ENCODE peak calls at places on chromosomes 12 and 14, in four cellular contexts. S is tibial nerve; Y is CD4-positive, alpha-beta memory T cell; I is cardiac muscle cell. T is an unnamed sample.

GRCh38 chr12:69476276-69477017 is 6.3 kb downstream of the FRS2 start:
- DNase-seq in I (no peak), S (no peak), Y (no peak), T (no peak)

GRCh38 chr12:59403259-59403932 is 192.4 kb upstream of the SLC16A7 start:
- DNase-seq in Y (peak), I (peak), S (peak), T (peak)

GRCh38 chr12:99436584-99436983 is 211.0 kb upstream of the GARIN6 start:
- DNase-seq in S (no peak), Y (no peak), I (no peak), T (no peak)

GRCh38 chr14:100900837-100901390 is 2.6 kb downstream of the RTL1 start:
- DNase-seq in I (peak), S (no peak), Y (no peak), T (peak)

GRCh38 chr14:57291692-57292647 is 23.2 kb downstream of the AP5M1 start:
- DNase-seq in I (no peak), S (no peak), Y (no peak), T (no peak)

GRCh38 chr14:103109789-103110415 is 13.4 kb upstream of the TNFAIP2 start:
- DNase-seq in I (no peak), S (no peak), Y (no peak), T (no peak)

GRCh38 chr14:93709249-93709648 is 79.0 kb downstream of the PRIMA1 start:
- DNase-seq in Y (no peak), S (no peak), I (no peak), T (no peak)

GRCh38 chr12:132046561-132046960 is 96.8 kb downstream of the EP400 start:
- DNase-seq in I (no peak), S (no peak), Y (no peak), T (no peak)

GRCh38 chr14:99321955-99322730 is 50.1 kb upstream of the BCL11B start:
- DNase-seq in Y (no peak), I (no peak), S (no peak), T (no peak)

GRCh38 chr14:105199093-105199492 is 18.0 kb upstream of the NUDT14 start:
- DNase-seq in Y (no peak), I (no peak), S (no peak), T (no peak)

GRCh38 chr12:61916856-61917255 is 343.3 kb upstream of the USP15 start:
- DNase-seq in S (no peak), Y (no peak), I (no peak), T (no peak)

GRCh38 chr12:94186461-94187237 is 38.3 kb downstream of the PLXNC1 start:
- DNase-seq in Y (no peak), I (peak), S (peak), T (no peak)

GRCh38 chr12:93758974-93759373 is 81.8 kb downstream of the CRADD start:
- DNase-seq in Y (no peak), S (no peak), I (no peak), T (no peak)

GRCh38 chr12:129535351-129535750 is 368.5 kb downstream of the TMEM132D start:
- DNase-seq in I (no peak), Y (no peak), S (no peak), T (no peak)

GRCh38 chr12:120032242-120032641 is 43.2 kb downstream of the BICDL1 start:
- DNase-seq in S (no peak), I (no peak), Y (no peak), T (no peak)

GRCh38 chr12:43586646-43587245 is 34.7 kb upstream of the ADAMTS20 start:
- DNase-seq in I (no peak), Y (no peak), S (no peak), T (no peak)

GRCh38 chr12:62914443-62914909 is 20.5 kb downstream of the PPM1H start:
- DNase-seq in I (no peak), S (no peak), Y (no peak), T (no peak)

GRCh38 chr14:85487215-85487614 is 42.7 kb upstream of the FLRT2 start:
- DNase-seq in Y (no peak), I (no peak), S (no peak), T (no peak)

GRCh38 chr12:108879615-108880254 is at the start of gene DAO:
- DNase-seq in S (no peak), Y (no peak), I (no peak), T (no peak)

GRCh38 chr12:8032242-8033152 is at the start of gene FOXJ2:
- DNase-seq in I (peak), S (peak), Y (peak), T (no peak)

GRCh38 chr12:63420206-63420644 is 248.1 kb downstream of the DPY19L2 start:
- DNase-seq in S (no peak), Y (peak), I (peak), T (peak)

GRCh38 chr12:128531153-128531552 is 264.2 kb downstream of the TMEM132C start:
- DNase-seq in S (no peak), I (no peak), Y (no peak), T (peak)

DNA sequence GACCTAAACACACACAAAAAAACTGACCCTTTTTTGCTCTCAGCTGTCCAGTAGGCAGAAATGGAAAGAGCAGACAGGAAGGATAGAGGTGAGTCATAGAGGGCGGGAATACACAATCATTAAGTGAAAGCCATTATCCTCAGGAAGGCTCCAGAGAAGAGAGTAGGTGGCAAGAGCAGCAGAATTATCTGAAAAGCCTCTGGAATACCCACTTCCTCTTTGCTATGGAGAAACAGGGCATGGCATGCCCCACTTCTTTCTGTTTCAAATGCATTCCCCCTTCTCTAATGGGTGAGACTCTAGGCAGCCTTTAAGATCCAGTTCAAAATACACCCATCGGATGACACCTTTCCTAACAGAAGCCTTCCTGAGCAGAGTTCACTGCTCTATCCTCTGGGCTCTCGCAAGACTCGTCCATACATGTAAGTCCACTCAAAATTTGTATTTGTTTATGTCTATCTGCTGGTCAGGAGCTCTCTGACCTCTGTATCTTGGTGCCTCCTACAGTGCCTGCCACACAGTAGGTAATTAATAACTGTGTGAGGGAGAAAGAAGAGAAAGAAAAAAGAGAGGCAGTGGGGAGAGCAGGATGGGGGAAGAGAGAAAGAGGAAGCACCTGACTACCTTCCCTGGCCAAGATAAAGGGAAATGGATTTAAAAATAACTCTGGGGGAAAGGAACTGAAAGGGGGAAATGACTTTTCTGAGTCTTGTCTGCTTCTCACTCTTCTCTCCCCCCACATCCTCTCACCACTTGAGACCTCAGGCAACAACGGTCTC is 8.5 kb downstream of the KLHL33 start:
- DNase-seq in Y (no peak), S (no peak), I (no peak), T (peak)
- H3K4me3 ChIP-seq in Y (no peak), S (no peak), I (no peak), T (peak)

GRCh38 chr14:53570411-53571387 is 385.9 kb downstream of the BMP4 start:
- DNase-seq in S (no peak), I (no peak), Y (no peak), T (no peak)
- H3K4me3 ChIP-seq in S (no peak), I (no peak), Y (no peak), T (no peak)

GRCh38 chr12:29838768-29839167 is 55.0 kb upstream of the TMTC1 start:
- DNase-seq in S (no peak), I (no peak), Y (no peak), T (no peak)
- H3K4me3 ChIP-seq in S (no peak), I (no peak), Y (no peak), T (no peak)

GRCh38 chr12:123475256-123475703 is 17.3 kb downstream of the SNRNP35 start:
- DNase-seq in I (no peak), S (no peak), Y (no peak), T (no peak)

GRCh38 chr12:123483602-123484273 is 25.8 kb downstream of the SNRNP35 start:
- DNase-seq in I (no peak), Y (no peak), S (no peak), T (peak)

GRCh38 chr12:123478762-123479161 is 20.8 kb downstream of the SNRNP35 start:
- DNase-seq in I (no peak), Y (no peak), S (no peak), T (no peak)

GRCh38 chr12:123478069-123478468 is 20.1 kb downstream of the SNRNP35 start:
- DNase-seq in Y (no peak), I (no peak), S (no peak), T (no peak)

GRCh38 chr12:123479442-123480180 is 21.7 kb downstream of the SNRNP35 start:
- DNase-seq in Y (no peak), I (no peak), S (no peak), T (no peak)
- H3K4me3 ChIP-seq in Y (no peak), I (no peak), S (peak), T (no peak)

GRCh38 chr12:102958073-102958829 is 777 bp downstream of the ASCL1 start:
- DNase-seq in Y (no peak), I (peak), S (no peak), T (no peak)
- H3K4me3 ChIP-seq in Y (no peak), I (peak), S (peak), T (no peak)

GRCh38 chr14:20328705-20329104 is 4.4 kb downstream of the CCNB1IP1 start:
- DNase-seq in I (no peak), Y (no peak), S (no peak), T (no peak)

GRCh38 chr14:20331048-20331613 is 1.9 kb downstream of the CCNB1IP1 start:
- DNase-seq in I (no peak), S (no peak), Y (no peak), T (no peak)

GRCh38 chr14:20332386-20332945 is 613 bp downstream of the CCNB1IP1 start:
- DNase-seq in Y (no peak), I (peak), S (no peak), T (no peak)

GRCh38 chr14:20327005-20327869 is 5.8 kb downstream of the CCNB1IP1 start:
- DNase-seq in Y (peak), S (no peak), I (peak), T (peak)

GRCh38 chr14:20329355-20329754 is 3.7 kb downstream of the CCNB1IP1 start:
- DNase-seq in Y (no peak), S (no peak), I (no peak), T (no peak)
- H3K4me3 ChIP-seq in Y (no peak), S (no peak), I (no peak), T (no peak)

GRCh38 chr14:88323520-88324199 is 591 bp upstream of the KCNK10 start:
- DNase-seq in S (no peak), I (peak), Y (no peak), T (no peak)

GRCh38 chr14:88325883-88326282 is 2.8 kb upstream of the KCNK10 start:
- DNase-seq in Y (no peak), S (no peak), I (no peak), T (no peak)

GRCh38 chr14:88321692-88322504 is 1.2 kb downstream of the KCNK10 start:
- DNase-seq in I (no peak), Y (no peak), S (no peak), T (no peak)

GRCh38 chr14:88322505-88323085 is 474 bp downstream of the KCNK10 start:
- DNase-seq in I (no peak), Y (no peak), S (no peak), T (no peak)

GRCh38 chr14:88323086-88323519 is at the start of gene KCNK10:
- DNase-seq in Y (no peak), I (no peak), S (no peak), T (no peak)
- H3K4me3 ChIP-seq in Y (no peak), I (peak), S (peak), T (no peak)

GRCh38 chr14:70811578-70811977 is 2.3 kb upstream of the MAP3K9 start:
- DNase-seq in I (no peak), Y (no peak), S (no peak), T (no peak)

GRCh38 chr14:70809238-70810214 is at the start of gene MAP3K9:
- DNase-seq in Y (peak), S (no peak), I (peak), T (peak)

GRCh38 chr14:70811065-70811464 is 1.8 kb upstream of the MAP3K9 start:
- DNase-seq in I (no peak), Y (no peak), S (no peak), T (no peak)

GRCh38 chr14:70812124-70812818 is 3.0 kb upstream of the MAP3K9 start:
- DNase-seq in S (no peak), I (no peak), Y (no peak), T (no peak)

GRCh38 chr14:70810621-70811020 is 1.3 kb upstream of the MAP3K9 start:
- DNase-seq in S (no peak), Y (no peak), I (no peak), T (no peak)
- H3K4me3 ChIP-seq in S (no peak), Y (no peak), I (peak), T (peak)

GRCh38 chr14:70048313-70048654 is 140.5 kb downstream of the SLC8A3 start:
- DNase-seq in S (no peak), Y (no peak), I (no peak), T (no peak)
- H3K4me3 ChIP-seq in S (no peak), Y (no peak), I (no peak), T (no peak)